ENCODE peak calls at places on chromosome 21, in ten cellular contexts. A, E, Y, C, G, S, Z, R, U and D are unnamed samples.

GRCh38 chr21:25550352-25550751 is 56.9 kb downstream of the MRPL39 start:
- DNase-seq in E (no peak), U (no peak), S (no peak), G (no peak), A (no peak), Z (no peak), Y (no peak), R (no peak), C (no peak), D (no peak)

GRCh38 chr21:42460391-42461184 is 35.4 kb downstream of the RSPH1 start:
- DNase-seq in E (peak), U (no peak), R (peak), G (no peak), Y (no peak), S (peak), Z (peak), C (no peak), A (no peak), D (no peak)

GRCh38 chr21:42536601-42537000 is 22.9 kb downstream of the SLC37A1 start:
- DNase-seq in S (no peak), E (no peak), C (no peak), Z (no peak), A (no peak), R (no peak), U (no peak), G (no peak), Y (no peak), D (no peak)

GRCh38 chr21:26470361-26471115 is 102.5 kb downstream of the CYYR1 start:
- DNase-seq in A (no peak), U (no peak), G (no peak), R (no peak), C (no peak), E (no peak), Z (no peak), Y (no peak), S (no peak), D (no peak)

GRCh38 chr21:29343517-29343916 is 44.8 kb downstream of the BACH1 start:
- DNase-seq in Y (no peak), S (no peak), C (peak), U (peak), Z (no peak), G (peak), A (no peak), E (peak), R (no peak), D (peak)

GRCh38 chr21:46039891-46040660 is 57.8 kb upstream of the COL6A2 start:
- DNase-seq in Z (no peak), G (no peak), Y (no peak), R (no peak), E (no peak), U (no peak), A (no peak), S (no peak), C (no peak), D (no peak)

GRCh38 chr21:39597595-39598185 is 15.1 kb upstream of the B3GALT5 start:
- DNase-seq in G (no peak), U (no peak), A (no peak), R (no peak), C (no peak), E (no peak), S (no peak), Y (no peak), Z (no peak), D (peak)

GRCh38 chr21:15260604-15261003 is 195.8 kb upstream of the NRIP1 start:
- DNase-seq in E (no peak), R (no peak), C (no peak), S (no peak), U (no peak), A (no peak), Y (no peak), G (no peak), Z (no peak), D (no peak)

GRCh38 chr21:16587671-16588379 is 858.0 kb downstream of the USP25 start:
- DNase-seq in A (no peak), U (peak), Y (no peak), S (no peak), E (peak), R (no peak), C (peak), G (peak), Z (no peak), D (no peak)

GRCh38 chr21:41501919-41502318 is 6.0 kb downstream of the TMPRSS2 start:
- DNase-seq in S (no peak), U (no peak), G (peak), E (peak), Z (no peak), A (no peak), R (no peak), C (peak), Y (no peak), D (peak)

GRCh38 chr21:45552696-45553391 is 10.6 kb upstream of the SLC19A1 start:
- DNase-seq in A (no peak), R (no peak), Z (no peak), S (no peak), Y (no peak), C (no peak), G (no peak), U (no peak), E (no peak), D (no peak)

GRCh38 chr21:45615145-45615711 is 28.3 kb upstream of the PCBP3 start:
- DNase-seq in S (peak), E (peak), Y (no peak), C (peak), Z (peak), U (peak), G (no peak), R (peak), A (no peak), D (peak)